ENCODE peak calls at places on chromosomes 5 and 9, in four cellular contexts. Q is anterior cingulate cortex; A is T-helper 2 cell; Z is CD4-positive, alpha-beta memory T cell. T is an unnamed sample.

GRCh38 chr9:137638680-137639079 is 19.9 kb downstream of the EHMT1 start:
- DNase-seq in Q (no peak), A (no peak), Z (no peak), T (no peak)

GRCh38 chr9:88925471-88925870 is 65.8 kb upstream of the S1PR3 start:
- DNase-seq in Q (no peak), A (no peak), Z (no peak), T (no peak)

GRCh38 chr5:149767278-149767550 is 37.1 kb downstream of the PPARGC1B start:
- DNase-seq in Q (no peak), A (no peak), Z (no peak), T (no peak)

GRCh38 chr5:129973716-129974426 is 69.6 kb downstream of the CHSY3 start:
- DNase-seq in Q (no peak), A (no peak), Z (no peak), T (no peak)

GRCh38 chr5:163408311-163408923 is 29.0 kb upstream of the CCNG1 start:
- DNase-seq in Q (peak), A (no peak), Z (peak), T (peak)

GRCh38 chr9:80755586-80755985 is 933.8 kb downstream of the TLE1 start:
- DNase-seq in Q (no peak), A (no peak), Z (no peak), T (no peak)

GRCh38 chr9:36332006-36332405 is 68.1 kb downstream of the RNF38 start:
- DNase-seq in Q (no peak), A (no peak), Z (no peak), T (no peak)

GRCh38 chr5:67799732-67800234 is 415.8 kb upstream of the PIK3R1 start:
- DNase-seq in Q (no peak), A (no peak), Z (no peak), T (no peak)

GRCh38 chr5:60076746-60077145 is 183.2 kb upstream of the PDE4D start:
- DNase-seq in Q (no peak), A (no peak), Z (no peak), T (no peak)

GRCh38 chr5:15440434-15440833 is 59.5 kb upstream of the FBXL7 start:
- DNase-seq in Q (no peak), A (no peak), Z (no peak), T (no peak)

GRCh38 chr5:133993563-133993962 is 11.2 kb downstream of the VDAC1 start:
- DNase-seq in Q (no peak), A (no peak), Z (no peak), T (no peak)

GRCh38 chr9:6640268-6641072 is 5.1 kb downstream of the GLDC start:
- DNase-seq in Q (no peak), A (no peak), Z (no peak), T (no peak)

GRCh38 chr5:68433921-68434879 is 218.6 kb downstream of the PIK3R1 start:
- DNase-seq in Q (peak), A (peak), Z (peak), T (peak)

GRCh38 chr5:6723122-6723885 is 10.1 kb downstream of the TENT4A start:
- DNase-seq in Q (no peak), A (no peak), Z (no peak), T (no peak)

GRCh38 chr9:83572524-83572923 is 34.3 kb upstream of the FRMD3 start:
- DNase-seq in Q (no peak), A (no peak), Z (no peak), T (no peak)

GRCh38 chr5:127934791-127935256 is 148.7 kb upstream of the SLC12A2 start:
- DNase-seq in Q (no peak), A (no peak), Z (no peak), T (no peak)

GRCh38 chr9:36976371-36977030 is 57.6 kb downstream of the PAX5 start:
- DNase-seq in Q (no peak), A (no peak), Z (no peak), T (no peak)

GRCh38 chr5:127754727-127755126 is 51.5 kb downstream of the CCDC192 start:
- DNase-seq in Q (no peak), A (no peak), Z (no peak), T (no peak)

GRCh38 chr5:119212666-119213065 is 141.8 kb downstream of the DMXL1 start:
- DNase-seq in Q (no peak), A (no peak), Z (no peak), T (no peak)

GRCh38 chr5:14818931-14819790 is 52.4 kb downstream of the ANKH start:
- DNase-seq in Q (no peak), A (no peak), Z (no peak), T (no peak)

GRCh38 chr9:89686134-89686533 is 81.3 kb downstream of the GADD45G start:
- DNase-seq in Q (no peak), A (no peak), Z (no peak), T (no peak)

GRCh38 chr5:177433658-177434217 is 7.3 kb downstream of the GRK6 start:
- DNase-seq in Q (no peak), A (no peak), Z (no peak), T (no peak)

GRCh38 chr9:121581775-121582600 is 69.4 kb upstream of the DAB2IP start:
- DNase-seq in Q (peak), A (no peak), Z (no peak), T (no peak)

GRCh38 chr5:145818604-145819003 is 16.5 kb downstream of the PRELID2 start:
- DNase-seq in Q (no peak), A (no peak), Z (no peak), T (no peak)

GRCh38 chr5:17216176-17216973 is 1.1 kb upstream of the BASP1 start:
- DNase-seq in Q (peak), A (no peak), Z (peak), T (peak)

GRCh38 chr9:83620841-83621636 is 1.9 kb upstream of the IDNK start:
- DNase-seq in Q (no peak), A (no peak), Z (peak), T (peak)

GRCh38 chr5:151048526-151048925 is 28.1 kb downstream of the GPX3 start:
- DNase-seq in Q (no peak), A (no peak), Z (no peak), T (no peak)

GRCh38 chr5:142783601-142784291 is 13.6 kb downstream of the ARHGAP26 start:
- DNase-seq in Q (no peak), A (no peak), Z (no peak), T (no peak)

GRCh38 chr5:149205625-149206523 is 64.6 kb downstream of the ABLIM3 start:
- DNase-seq in Q (no peak), A (no peak), Z (no peak), T (no peak)

GRCh38 chr9:136048560-136049411 is 46.3 kb downstream of the NACC2 start:
- DNase-seq in Q (no peak), A (no peak), Z (no peak), T (no peak)

GRCh38 chr9:124139001-124139400 is 118.7 kb upstream of the NEK6 start:
- DNase-seq in Q (no peak), A (no peak), Z (no peak), T (no peak)

GRCh38 chr9:109886617-109887016 is 106.6 kb downstream of the PALM2AKAP2 start:
- DNase-seq in Q (no peak), A (no peak), Z (no peak), T (no peak)

GRCh38 chr9:137025120-137025966 is 2.7 kb downstream of the ABCA2 start:
- DNase-seq in Q (peak), A (no peak), Z (no peak), T (no peak)

GRCh38 chr9:6779417-6780241 is 21.9 kb downstream of the KDM4C start:
- DNase-seq in Q (no peak), A (no peak), Z (no peak), T (no peak)